ENCODE peak calls at places on chromosomes 16 and 17, in nine cellular contexts. K is astrocyte of the cerebellum, Q is heart right ventricle, C is glutamatergic neuron, Y is AG04450, F is WTC11, A is cardiac fibroblast, U is K562, R is stomach. L is an unnamed sample.

GRCh38 chr17:82611140-82612058 is 36.8 kb downstream of the WDR45B start:
- DNase-seq in K (no peak), R (no peak), C (peak; percentile 83), F (no peak), U (peak; percentile 59), A (peak; percentile 72), Y (no peak), Q (no peak), L (no peak)

GRCh38 chr17:35896011-35896587 is 15.9 kb upstream of the CCL5 start:
- DNase-seq in R (no peak), A (peak; percentile 72), F (no peak), U (no peak), Y (no peak), Q (no peak), C (no peak), K (no peak), L (no peak)

GRCh38 chr17:48720263-48721008 is 1.9 kb downstream of the PRAC1 start:
- DNase-seq in R (no peak), Q (no peak), U (no peak), K (no peak), Y (no peak), C (no peak), A (no peak), F (no peak), L (no peak)

GRCh38 chr16:58226790-58227189 is 28.9 kb upstream of the CSNK2A2 start:
- DNase-seq in U (no peak), C (no peak), Q (no peak), Y (no peak), R (no peak), F (no peak), K (no peak), A (no peak), L (no peak)

GRCh38 chr17:21125862-21126261 is 902 bp upstream of the DHRS7B start:
- DNase-seq in A (no peak), R (no peak), Y (no peak), U (no peak), Q (no peak), K (no peak), F (no peak), C (no peak), L (no peak)

GRCh38 chr16:54285414-54286066 is 1.0 kb downstream of the IRX3 start:
- DNase-seq in U (no peak), C (peak; percentile 40), Y (no peak), K (no peak), R (peak; percentile 56), Q (peak; percentile 45), A (peak; percentile 49), F (peak; percentile 30), L (peak; percentile 49)

GRCh38 chr17:66255112-66255511 is 25.9 kb upstream of the APOH start:
- DNase-seq in Q (no peak), A (peak; percentile 89), Y (peak; percentile 62), K (peak; percentile 80), U (peak; percentile 52), R (no peak), F (no peak), C (no peak), L (no peak)

GRCh38 chr16:12680531-12680930 is 123.2 kb downstream of the CPPED1 start:
- DNase-seq in R (no peak), K (no peak), U (no peak), F (no peak), A (no peak), Q (no peak), Y (no peak), C (no peak), L (no peak)

GRCh38 chr16:9012848-9013507 is 49.3 kb upstream of the USP7 start:
- DNase-seq in C (peak; percentile 75), U (peak; percentile 15), F (peak; percentile 87), R (no peak), A (peak; percentile 10), Q (peak; percentile 25), K (no peak), Y (no peak), L (peak; percentile 60)

GRCh38 chr16:30131869-30132475 is 9.0 kb upstream of the MAPK3 start:
- DNase-seq in A (peak; percentile 40), Q (no peak), C (no peak), R (no peak), Y (no peak), U (no peak), F (no peak), K (no peak), L (no peak)

GRCh38 chr16:87322360-87322759 is 5.2 kb upstream of the C16orf95 start:
- DNase-seq in K (no peak), Q (no peak), F (no peak), U (no peak), Y (no peak), C (peak; percentile 25), R (no peak), A (no peak), L (no peak)

GRCh38 chr17:81858170-81858966 is 2.0 kb downstream of the P4HB start:
- DNase-seq in R (no peak), A (no peak), U (no peak), F (no peak), K (no peak), Q (no peak), C (no peak), Y (no peak), L (no peak)

GRCh38 chr17:9123594-9124553 is 102.6 kb downstream of the NTN1 start:
- DNase-seq in U (no peak), K (no peak), Q (no peak), Y (no peak), C (no peak), R (no peak), A (no peak), F (no peak), L (peak; percentile 21)

GRCh38 chr17:35129154-35129972 is 7.9 kb downstream of the FNDC8 start:
- DNase-seq in C (no peak), U (no peak), F (no peak), R (no peak), Y (no peak), K (no peak), Q (no peak), A (peak; percentile 40), L (no peak)

GRCh38 chr17:17783825-17784598 is 52.8 kb downstream of the SREBF1 start:
- DNase-seq in A (peak; percentile 78), F (peak; percentile 55), Y (no peak), Q (peak; percentile 67), K (peak; percentile 72), R (peak; percentile 61), C (peak; percentile 78), U (no peak), L (peak; percentile 71)

GRCh38 chr17:68200689-68201424 is 47.0 kb upstream of the AMZ2 start:
- DNase-seq in C (peak; percentile 89), F (peak; percentile 93), A (peak; percentile 81), Q (peak; percentile 82), K (peak; percentile 29), R (peak; percentile 80), Y (peak; percentile 13), U (peak; percentile 69), L (peak; percentile 90)

GRCh38 chr16:88376053-88376834 is 6.5 kb upstream of the ZNF469 start:
- DNase-seq in C (peak; percentile 33), Y (no peak), Q (no peak), R (no peak), K (no peak), F (peak; percentile 10), U (no peak), A (no peak), L (peak; percentile 1)

GRCh38 chr17:81427446-81428120 is 32.3 kb downstream of the BAHCC1 start:
- DNase-seq in A (no peak), Q (peak; percentile 70), Y (no peak), C (no peak), K (no peak), U (no peak), R (peak; percentile 95), F (no peak), L (no peak)

GRCh38 chr17:82416771-82417170 is 1.4 kb upstream of the HEXD start:
- DNase-seq in K (no peak), Q (no peak), C (no peak), R (no peak), U (no peak), F (no peak), Y (no peak), A (no peak), L (no peak)

GRCh38 chr16:75416904-75417565 is 16.3 kb downstream of the CFDP1 start:
- DNase-seq in R (no peak), Q (no peak), C (no peak), Y (no peak), F (no peak), U (no peak), K (no peak), A (no peak), L (no peak)

GRCh38 chr17:69506489-69506888 is 92.0 kb downstream of the MAP2K6 start:
- DNase-seq in Y (no peak), Q (no peak), A (no peak), K (no peak), F (no peak), C (no peak), R (no peak), U (no peak), L (no peak)
- TF ChIP-seq CTCF in Y (peak; percentile 48), Q (peak; percentile 23), A (peak; percentile 28), K (peak; percentile 29), F (no peak), C (no peak), R (no peak), U (peak; percentile 27), L (peak; percentile 17)

GRCh38 chr16:82641336-82641984 is 14.7 kb downstream of the CDH13 start:
- DNase-seq in K (no peak), R (no peak), C (no peak), U (no peak), A (peak; percentile 69), Y (no peak), Q (no peak), F (no peak), L (no peak)
- TF ChIP-seq CTCF in K (peak; percentile 47), R (no peak), C (no peak), U (peak; percentile 19), A (peak; percentile 62), Y (peak; percentile 54), Q (peak; percentile 44), F (no peak), L (peak; percentile 16)

DNA sequence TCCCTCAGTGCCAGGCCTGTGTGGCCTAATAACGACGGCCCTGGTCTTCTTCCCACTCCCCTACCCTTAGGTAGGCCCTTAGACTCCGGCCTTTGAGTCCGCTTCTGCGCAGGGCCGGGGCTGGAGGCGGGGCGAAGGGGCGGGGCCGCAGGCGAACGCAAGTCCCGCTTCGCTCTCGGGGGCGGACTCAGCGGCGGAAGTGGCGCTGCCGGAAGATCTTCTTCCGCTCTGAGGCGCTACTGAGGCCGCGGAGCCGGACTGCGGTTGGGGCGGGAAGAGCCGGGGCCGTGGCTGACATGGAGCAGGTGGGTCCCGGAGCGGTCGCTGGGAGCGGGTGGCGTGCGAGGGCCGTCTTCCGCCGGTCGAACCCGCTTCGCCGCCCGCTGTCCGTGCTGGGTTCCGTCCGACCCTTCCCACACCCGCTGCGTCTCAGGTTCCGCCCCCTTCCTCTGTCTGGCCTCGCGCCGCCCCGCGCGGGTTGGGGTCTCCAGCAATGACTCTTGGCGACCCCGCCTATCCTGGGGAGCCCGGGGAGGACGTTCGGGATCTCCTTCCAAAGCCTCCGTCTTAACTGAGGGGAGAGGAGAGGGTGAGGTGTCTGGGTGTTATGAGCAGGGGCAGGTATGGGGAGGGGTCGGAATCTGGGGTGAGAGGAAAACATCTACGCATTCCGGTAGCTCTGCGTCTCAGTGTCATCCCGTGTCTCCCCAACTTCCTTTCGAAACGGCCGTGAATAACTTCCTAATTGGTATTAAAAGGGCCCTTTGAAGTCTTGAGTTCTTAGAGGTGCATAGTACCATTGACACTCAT is at the start of gene STARD3:
- DNase-seq in U (peak; percentile 93), Q (peak; percentile 93), C (peak; percentile 96), Y (peak; percentile 44), F (peak; percentile 94), K (peak; percentile 47), R (peak; percentile 95), A (peak; percentile 92), L (peak; percentile 95)
- TF ChIP-seq CTCF in U (peak; percentile 25), Q (peak; percentile 30), C (no peak), Y (peak; percentile 17), F (no peak), K (no peak), R (no peak), A (peak; percentile 16), L (no peak)

GRCh38 chr16:49739381-49739780 is 116.5 kb downstream of the ZNF423 start:
- DNase-seq in U (peak; percentile 40), Y (no peak), K (no peak), Q (no peak), R (no peak), A (no peak), F (peak; percentile 69), C (peak; percentile 54), L (peak; percentile 39)
- TF ChIP-seq CTCF in U (peak; percentile 25), Y (no peak), K (no peak), Q (no peak), R (no peak), A (no peak), F (no peak), C (peak; percentile 57), L (peak; percentile 24)